ENCODE peak calls at places on chromosomes 11 and 22, in ten cellular contexts. K is prostate gland; V is mammary epithelial cell; I is fibroblast of lung; D is uterus; H is suprapubic skin; M is A673; R is tibial artery; Y is CD8-positive, alpha-beta T cell; C is tibial nerve. B is an unnamed sample.

GRCh38 chr11:121334973-121335711 is 42.6 kb downstream of the SC5D start:
- DNase-seq in D (no peak), R (no peak), Y (no peak), H (no peak), V (no peak), I (no peak), C (no peak), K (no peak), M (peak; percentile 18), B (no peak)

GRCh38 chr11:44747339-44747738 is 20.6 kb downstream of the TSPAN18 start:
- DNase-seq in Y (no peak), M (no peak), I (peak; percentile 42), C (no peak), H (peak; percentile 21), R (no peak), K (no peak), V (no peak), D (no peak), B (no peak)

GRCh38 chr22:30881361-30882180 is 87.0 kb downstream of the MORC2 start:
- DNase-seq in K (no peak), I (no peak), C (no peak), V (no peak), Y (no peak), M (no peak), H (no peak), R (no peak), D (no peak), B (peak; percentile 74)

GRCh38 chr11:44690651-44691050 is 36.1 kb upstream of the TSPAN18 start:
- DNase-seq in Y (no peak), D (no peak), C (no peak), I (no peak), M (no peak), R (peak; percentile 25), K (no peak), H (no peak), V (no peak), B (no peak)

GRCh38 chr11:6655790-6656580 is at the start of gene DCHS1:
- DNase-seq in R (no peak), M (peak; percentile 7), D (peak; percentile 64), I (no peak), C (no peak), H (no peak), V (no peak), Y (no peak), K (no peak), B (no peak)

GRCh38 chr22:20781272-20781990 is 7.5 kb downstream of the SERPIND1 start:
- DNase-seq in C (no peak), M (no peak), V (peak; percentile 29), R (peak; percentile 60), I (peak; percentile 28), Y (no peak), H (no peak), K (no peak), D (no peak), B (no peak)

GRCh38 chr11:56819916-56820315 is 71.4 kb upstream of the OR9G4 start:
- DNase-seq in I (peak; percentile 17), R (no peak), K (no peak), Y (no peak), M (no peak), C (no peak), H (no peak), V (peak; percentile 65), D (no peak), B (no peak)

GRCh38 chr11:70333206-70333605 is 62.7 kb downstream of the PPFIA1 start:
- DNase-seq in D (peak; percentile 24), C (no peak), R (no peak), V (no peak), M (no peak), I (peak; percentile 30), Y (no peak), H (no peak), K (no peak), B (no peak)

GRCh38 chr11:129204439-129204838 is 12.3 kb upstream of the ARHGAP32 start:
- DNase-seq in D (no peak), Y (no peak), I (no peak), C (no peak), R (no peak), H (no peak), K (no peak), V (no peak), M (no peak), B (no peak)
- H3K4me1 ChIP-seq in D (no peaks in the 10 kb centered on the region), Y (no peaks in the 10 kb centered on the region), I (no peaks in the 10 kb centered on the region), C (no peaks in the 10 kb centered on the region), R (peaks cover 4% of the 10 kb centered on the region), H (peaks cover 15% of the 10 kb centered on the region), K (no peaks in the 10 kb centered on the region), V (peaks cover 5% of the 10 kb centered on the region), M (no peaks in the 10 kb centered on the region), B (no peaks in the 10 kb centered on the region)

DNA sequence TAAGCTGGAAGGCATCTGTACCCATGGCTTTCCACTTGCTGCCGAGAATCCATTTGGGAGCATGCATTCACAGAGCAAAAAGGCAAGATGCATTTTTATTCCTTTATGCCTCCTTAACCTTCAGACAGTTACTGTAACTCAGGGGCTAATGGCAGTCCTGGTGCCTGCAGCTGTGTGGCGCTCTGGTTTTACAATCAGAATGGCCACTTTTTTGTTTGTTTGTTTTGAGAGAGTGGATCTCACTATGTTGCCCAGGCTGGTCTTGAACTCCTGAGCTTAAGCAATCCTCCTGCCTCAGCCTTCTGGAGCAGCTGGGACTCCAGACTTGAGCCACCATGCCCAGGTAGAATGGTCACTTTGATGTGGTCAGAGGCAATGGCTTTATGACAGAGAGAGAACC is 101.8 kb downstream of the NAV2 start:
- DNase-seq in M (no peak), Y (no peak), V (no peak), H (no peak), R (no peak), D (no peak), I (no peak), C (no peak), K (no peak), B (no peak)
- TF ChIP-seq CTCF in M (no peak), Y (no peak), V (peak; percentile 18), H (no peak), R (no peak), D (no peak), I (peak; percentile 8), C (no peak), K (no peak), B (no peak)

GRCh38 chr11:124172599-124172998 is 10.5 kb upstream of the OR10D3 start:
- DNase-seq in R (no peak), I (no peak), V (no peak), D (no peak), K (no peak), H (no peak), Y (no peak), M (no peak), C (no peak), B (no peak)

GRCh38 chr11:124177344-124177743 is 5.8 kb upstream of the OR10D3 start:
- DNase-seq in C (no peak), I (no peak), H (no peak), K (no peak), V (no peak), D (no peak), M (no peak), R (no peak), Y (no peak), B (no peak)

GRCh38 chr11:124170801-124171586 is 12.2 kb upstream of the OR10D3 start:
- DNase-seq in K (no peak), C (no peak), V (no peak), I (no peak), H (no peak), Y (no peak), R (no peak), D (no peak), M (no peak), B (no peak)

GRCh38 chr11:124172076-124172475 is 11.1 kb upstream of the OR10D3 start:
- DNase-seq in H (no peak), Y (no peak), V (no peak), R (no peak), M (peak; percentile 40), I (no peak), D (no peak), K (no peak), C (no peak), B (no peak)

DNA sequence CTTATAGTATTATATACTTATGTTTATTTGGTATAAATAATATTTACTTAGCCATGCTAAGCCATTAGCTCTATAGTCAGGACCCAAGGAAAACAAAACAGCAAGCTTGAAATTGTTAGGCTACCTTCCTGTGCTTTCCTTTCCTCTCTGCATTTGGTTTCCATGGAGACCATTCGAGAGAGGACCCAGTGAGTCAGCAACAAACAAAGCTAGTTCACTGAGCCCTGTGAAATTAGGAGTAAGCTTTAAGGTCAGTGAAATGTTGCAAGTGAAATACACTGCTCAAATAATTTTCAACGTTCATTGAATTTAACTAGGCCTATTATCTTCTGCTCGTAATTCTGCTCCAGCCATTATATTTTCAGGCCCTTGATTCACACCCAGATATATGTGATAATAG is 9.1 kb upstream of the OR10D3 start:
- DNase-seq in C (no peak), D (no peak), H (no peak), K (no peak), Y (no peak), V (peak; percentile 51), M (peak; percentile 77), R (no peak), I (peak; percentile 76), B (no peak)
- H3K4me3 ChIP-seq in C (no peak overlapping the region), D (no peak overlapping the region), H (no peak overlapping the region), K (no peak overlapping the region), Y (no peak overlapping the region), V (no peak overlapping the region), M (no peak overlapping the region), R (no peak overlapping the region), I (no peak overlapping the region), B (no peak overlapping the region)

GRCh38 chr11:12088047-12088481 is 22.3 kb upstream of the MICAL2 start:
- DNase-seq in R (peak; percentile 89), D (no peak), K (peak; percentile 69), C (no peak), M (peak; percentile 31), Y (no peak), H (no peak), V (peak; percentile 86), I (peak; percentile 83), B (peak; percentile 70)

GRCh38 chr11:12089473-12089872 is 20.9 kb upstream of the MICAL2 start:
- DNase-seq in R (peak; percentile 25), Y (no peak), D (no peak), V (peak; percentile 57), C (no peak), M (no peak), K (no peak), H (no peak), I (no peak), B (no peak)

GRCh38 chr11:12090061-12090572 is 20.3 kb upstream of the MICAL2 start:
- DNase-seq in M (no peak), D (no peak), R (peak; percentile 61), V (peak; percentile 90), I (peak; percentile 80), H (no peak), K (no peak), Y (no peak), C (no peak), B (no peak)

GRCh38 chr11:12088531-12088930 is 21.9 kb upstream of the MICAL2 start:
- DNase-seq in M (no peak), R (peak; percentile 67), H (no peak), C (no peak), V (no peak), K (no peak), D (no peak), Y (no peak), I (no peak), B (peak; percentile 23)

DNA sequence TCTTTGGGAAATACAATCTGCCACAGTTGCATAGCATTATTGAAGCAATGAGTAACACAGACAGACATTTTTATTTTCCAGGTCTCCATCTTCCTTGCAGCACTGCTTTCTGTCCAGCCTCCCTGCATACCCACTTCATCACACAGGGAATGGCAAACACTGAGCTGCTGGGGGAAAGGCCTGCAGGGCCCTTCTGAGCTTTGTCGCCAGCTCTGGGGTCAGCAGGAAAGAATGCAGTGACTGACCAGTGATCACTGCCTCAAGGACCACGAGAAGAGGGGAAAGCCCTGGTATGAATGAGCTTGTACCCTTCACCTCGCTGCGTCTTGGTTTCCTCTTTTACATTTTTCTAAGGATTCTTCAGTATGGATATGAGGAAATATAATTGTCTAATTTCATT is 21.3 kb upstream of the MICAL2 start:
- DNase-seq in V (no peak), H (no peak), C (no peak), K (no peak), R (peak; percentile 51), D (no peak), Y (no peak), I (no peak), M (no peak), B (no peak)
- H3K4me1 ChIP-seq in V (peaks cover 79% of the 10 kb centered on the region), H (peaks cover 68% of the 10 kb centered on the region), C (no peaks in the 10 kb centered on the region), K (no peaks in the 10 kb centered on the region), R (peaks cover 63% of the 10 kb centered on the region), D (peaks cover 4% of the 10 kb centered on the region), Y (peaks cover 55% of the 10 kb centered on the region), I (peaks cover 46% of the 10 kb centered on the region), M (peaks cover 13% of the 10 kb centered on the region), B (peaks cover 82% of the 10 kb centered on the region)